ENCODE peak calls at places on chromosome 9, in four cellular contexts. D is HepG2, S is A549, Q is GM12878. A is an unnamed sample.

GRCh38 chr9:96646081-96646991 is 8.8 kb downstream of the PRXL2C start:
- ATAC-seq in S (no peak), D (no peak), Q (peak; percentile 57), A (peak; percentile 92)

GRCh38 chr9:19456996-19457693 is 48.3 kb downstream of the ACER2 start:
- ATAC-seq in D (peak; percentile 95), S (peak; percentile 98), Q (peak; percentile 93), A (peak; percentile 94)

GRCh38 chr9:70143394-70144130 is 99.9 kb downstream of the MAMDC2 start:
- ATAC-seq in D (no peak), S (no peak), Q (no peak), A (no peak)

GRCh38 chr9:134187110-134187531 is 22.8 kb upstream of the RNU6ATAC start:
- ATAC-seq in S (peak; percentile 88), D (no peak), Q (no peak), A (no peak)

GRCh38 chr9:95206143-95206542 is 111.4 kb downstream of the FANCC start:
- ATAC-seq in Q (no peak), S (no peak), D (no peak), A (no peak)

GRCh38 chr9:90914196-90914595 is 112.6 kb downstream of the SYK start:
- ATAC-seq in Q (no peak), S (peak; percentile 5), D (no peak), A (no peak)

GRCh38 chr9:89770779-89771178 is 166.0 kb downstream of the GADD45G start:
- ATAC-seq in Q (peak; percentile 39), S (no peak), D (no peak), A (no peak)

GRCh38 chr9:133815781-133816180 is 77.6 kb upstream of the SARDH start:
- ATAC-seq in Q (no peak), S (no peak), D (no peak), A (no peak)

GRCh38 chr9:4328723-4329122 is 28.9 kb upstream of the GLIS3 start:
- ATAC-seq in S (no peak), Q (no peak), D (no peak), A (no peak)

GRCh38 chr9:84949969-84950368 is 280.4 kb downstream of the NTRK2 start:
- ATAC-seq in Q (no peak), S (no peak), D (no peak), A (no peak)

GRCh38 chr9:131094622-131095021 is 1.7 kb upstream of the AIF1L start:
- ATAC-seq in Q (no peak), S (no peak), D (peak; percentile 8), A (peak; percentile 57)

GRCh38 chr9:131094015-131094414 is 2.3 kb upstream of the AIF1L start:
- ATAC-seq in S (no peak), D (no peak), Q (no peak), A (no peak)

GRCh38 chr9:131096490-131097258 is at the start of gene AIF1L:
- ATAC-seq in S (peak; percentile 65), Q (peak; percentile 18), D (peak; percentile 70), A (peak; percentile 35)

GRCh38 chr9:131097259-131097947 is 1.1 kb downstream of the AIF1L start:
- ATAC-seq in S (no peak), Q (no peak), D (no peak), A (no peak)

DNA sequence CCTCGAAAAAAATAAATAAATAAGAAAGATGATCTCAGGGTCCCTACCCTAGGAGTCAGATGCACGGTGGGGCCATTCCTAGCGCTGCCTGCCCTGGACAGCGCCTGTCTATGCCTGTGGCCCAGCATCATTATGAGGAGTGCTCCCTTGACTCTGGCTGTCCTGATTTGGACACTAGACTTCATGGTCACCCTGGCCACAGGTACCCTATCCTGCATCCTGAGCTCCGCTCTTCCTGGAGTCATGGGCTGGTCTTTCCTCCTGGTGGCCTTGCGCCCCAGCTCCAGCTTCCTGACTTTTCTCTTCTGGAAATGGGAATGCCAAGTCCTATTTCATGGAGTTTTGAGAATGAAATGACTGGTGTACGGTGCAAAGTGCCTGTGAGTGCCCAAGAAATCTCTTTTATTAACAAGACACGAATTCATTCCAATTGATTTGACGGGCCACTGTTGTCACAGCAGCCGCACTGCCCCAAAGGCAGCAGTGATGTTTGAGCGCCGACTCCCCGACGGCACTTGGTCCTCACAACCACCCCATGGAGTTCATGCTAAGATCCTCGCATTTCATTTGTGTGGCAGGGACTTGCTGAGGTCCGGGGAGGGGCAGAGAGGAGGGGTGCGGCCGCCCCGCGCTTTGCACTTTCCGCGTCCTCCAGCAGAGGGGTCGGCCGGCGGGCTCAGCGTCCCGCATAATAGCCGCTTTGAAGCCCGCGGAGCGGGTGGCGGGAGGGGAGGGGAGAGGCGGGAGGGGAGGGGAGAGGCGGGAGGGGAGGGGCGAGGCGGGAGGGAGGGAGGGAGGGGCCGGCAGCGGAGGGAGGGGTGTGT is 453 bp upstream of the AIF1L start:
- ATAC-seq in S (peak; percentile 78), D (peak; percentile 76), Q (peak; percentile 30), A (peak; percentile 33)
- TF ChIP-seq CTCF in S (no peak), D (peak; percentile 50), Q (no peak), A (no peak)

DNA sequence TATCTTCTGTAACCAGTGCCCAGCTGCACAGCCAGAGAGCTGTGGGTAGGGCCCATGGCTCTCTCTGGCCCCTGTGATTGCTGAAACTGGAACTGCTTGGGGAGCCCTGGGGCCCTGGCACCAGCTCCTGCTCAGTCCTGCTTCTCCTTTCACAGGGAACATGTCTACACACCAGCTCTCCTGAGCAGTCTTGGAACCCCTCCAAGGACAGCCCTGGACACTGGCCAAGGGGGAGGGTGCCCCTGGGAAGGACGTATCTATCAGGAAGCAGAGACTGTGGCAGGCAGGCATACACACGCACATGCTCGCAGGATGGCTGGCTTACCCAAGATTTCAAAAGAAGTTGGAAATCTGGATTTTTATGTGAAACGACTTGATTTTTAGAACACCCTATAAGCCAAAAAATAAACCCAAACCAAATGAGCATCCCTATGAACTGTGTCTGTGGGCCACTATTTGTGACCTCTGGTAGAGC is 8.8 kb upstream of the TRAF1 start:
- ATAC-seq in S (peak; percentile 84), Q (peak; percentile 42), D (peak; percentile 42), A (peak; percentile 89)
- TF ChIP-seq EP300 in S (no peak), Q (no peak), D (no peak), A (no peak)

GRCh38 chr9:130627051-130627450 is 37.3 kb upstream of the PRDM12 start:
- ATAC-seq in Q (no peak), D (no peak), S (no peak), A (no peak)

GRCh38 chr9:130624154-130624553 is 40.2 kb upstream of the PRDM12 start:
- ATAC-seq in D (peak; percentile 76), S (peak; percentile 58), Q (no peak), A (no peak)

GRCh38 chr9:130627896-130628792 is 36.2 kb upstream of the PRDM12 start:
- ATAC-seq in D (no peak), Q (no peak), S (no peak), A (no peak)

GRCh38 chr9:130623466-130623865 is 40.9 kb upstream of the PRDM12 start:
- ATAC-seq in Q (no peak), D (no peak), S (no peak), A (no peak)

DNA sequence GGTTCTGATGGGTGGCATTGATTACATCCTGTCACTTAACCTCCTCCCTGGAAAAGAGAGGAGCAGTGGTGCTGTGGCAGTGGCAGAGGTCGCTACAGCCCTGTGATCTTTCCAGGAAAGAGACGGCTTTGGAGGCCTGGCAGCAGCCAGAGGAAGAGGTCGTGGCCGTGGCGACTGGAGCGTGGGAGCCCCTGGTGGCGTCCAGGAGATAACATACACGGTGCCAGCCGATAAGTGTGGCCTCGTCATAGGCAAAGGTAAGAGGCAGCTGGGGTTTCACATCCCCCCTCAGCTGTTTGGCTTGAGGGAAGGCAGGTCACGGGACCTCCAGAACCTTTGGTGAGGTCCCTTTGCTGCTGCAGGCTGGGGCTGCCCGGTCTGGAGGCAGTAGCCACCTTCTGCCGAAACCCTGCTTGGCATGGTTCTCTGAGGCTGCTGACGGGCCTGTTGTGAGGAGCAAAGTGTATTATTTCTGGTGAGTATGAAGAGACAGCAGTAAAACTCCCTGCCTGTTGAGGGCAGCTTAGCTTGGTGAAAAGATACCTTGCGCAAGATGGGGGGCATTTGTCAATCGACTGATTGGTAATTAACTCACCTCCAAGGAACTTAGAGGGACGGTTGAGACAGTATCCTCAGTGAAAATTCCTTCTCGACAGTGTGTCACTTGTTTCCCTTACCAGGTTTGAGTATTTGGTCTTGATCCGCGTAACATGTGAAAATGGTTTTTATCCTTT is 38.0 kb upstream of the PRDM12 start:
- ATAC-seq in D (peak; percentile 37), S (peak; percentile 61), Q (no peak), A (no peak)
- TF ChIP-seq CTCF in D (no peak), S (no peak), Q (no peak), A (no peak)

DNA sequence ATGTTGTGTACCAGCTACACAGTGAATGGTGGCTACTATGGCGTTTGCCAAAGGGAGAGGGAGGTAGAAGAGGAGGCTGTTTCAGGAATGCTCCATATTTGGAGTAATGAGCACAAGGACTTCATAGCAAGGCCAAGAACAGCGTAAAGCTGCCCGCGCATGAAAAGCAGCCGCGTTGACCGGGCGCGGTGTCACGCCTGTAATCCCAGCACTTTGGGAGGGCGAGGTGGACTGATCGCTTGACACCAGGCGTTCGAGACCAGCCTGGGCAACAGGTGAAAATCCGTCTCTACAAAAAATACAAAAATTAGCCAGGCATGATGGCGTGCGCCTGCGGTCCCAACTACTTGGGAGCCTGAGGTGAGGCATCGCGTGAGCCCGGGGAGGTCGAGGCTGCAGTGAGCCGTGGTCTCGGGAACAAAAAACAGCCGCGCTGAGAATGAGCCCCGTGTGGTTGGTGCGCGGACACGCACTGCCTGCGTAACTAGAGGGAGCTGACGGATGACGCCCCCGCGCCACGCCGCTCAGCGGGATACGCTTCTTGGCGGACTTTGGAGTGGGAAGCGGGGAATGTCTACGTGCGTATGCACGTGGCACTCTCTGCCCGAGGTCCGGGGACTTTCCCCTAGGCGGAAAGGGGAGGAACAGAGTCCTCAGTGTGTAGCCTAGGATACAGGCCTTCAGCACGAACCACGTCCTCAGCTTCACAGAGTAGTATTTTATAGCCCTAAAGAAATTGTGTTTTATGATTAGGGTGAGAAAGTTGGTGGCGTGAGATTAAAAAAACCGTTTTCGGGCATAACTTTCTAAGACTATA is at the start of gene RMRP:
- ATAC-seq in D (peak; percentile 90), Q (peak; percentile 93), S (peak; percentile 95), A (peak; percentile 93)
- TF ChIP-seq EP300 in D (peak; percentile 57), Q (no peak), S (no peak), A (peak; percentile 95)

GRCh38 chr9:123402981-123403509 is 47.0 kb downstream of the CRB2 start:
- ATAC-seq in S (no peak), Q (no peak), D (no peak), A (no peak)

GRCh38 chr9:123401879-123402513 is 46.0 kb downstream of the CRB2 start:
- ATAC-seq in S (peak; percentile 93), D (peak; percentile 87), Q (peak; percentile 83), A (no peak)

GRCh38 chr9:123397975-123398374 is 42.0 kb downstream of the CRB2 start:
- ATAC-seq in Q (no peak), D (no peak), S (no peak), A (no peak)

GRCh38 chr9:123400926-123401503 is 45.0 kb downstream of the CRB2 start:
- ATAC-seq in Q (no peak), S (no peak), D (no peak), A (no peak)

DNA sequence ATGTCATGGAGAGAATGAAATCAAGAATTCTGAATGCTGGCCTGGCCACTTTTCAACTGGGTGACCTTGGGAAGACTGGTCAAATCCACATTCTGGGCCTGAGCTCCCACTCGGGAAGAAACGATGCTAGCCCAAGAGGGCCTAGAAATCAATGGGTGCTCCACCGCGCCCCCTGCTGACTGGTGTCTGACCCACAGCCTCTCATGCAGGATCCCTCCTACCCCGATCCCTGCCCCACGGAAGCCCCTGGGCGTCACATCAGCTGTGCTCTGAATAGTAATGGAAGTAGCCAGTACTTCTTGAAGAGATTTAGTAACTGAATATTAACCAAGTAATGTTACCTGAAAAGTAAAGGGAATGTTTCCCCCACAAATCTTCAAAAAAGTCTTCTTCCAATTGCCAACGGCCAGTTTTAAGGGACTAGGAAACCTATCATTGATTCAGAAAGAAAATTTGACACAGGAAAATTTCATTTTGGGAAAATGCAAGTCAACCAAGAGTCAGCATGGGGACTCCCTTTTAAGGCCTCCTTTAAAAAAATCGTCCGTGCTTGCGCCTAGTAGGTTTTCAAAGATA is 43.9 kb downstream of the CRB2 start:
- ATAC-seq in D (peak; percentile 56), S (peak; percentile 67), Q (peak; percentile 62), A (no peak)
- TF ChIP-seq CTCF in D (peak; percentile 65), S (peak; percentile 38), Q (peak; percentile 49), A (no peak)

GRCh38 chr9:83208065-83208850 is 145.3 kb upstream of the RASEF start:
- ATAC-seq in D (peak; percentile 94), S (no peak), Q (no peak), A (peak; percentile 49)
- TF ChIP-seq EP300 in D (no peak), S (no peak), Q (no peak), A (no peak)

A was measured in gastroesophageal sphincter.